ENCODE peak calls at places on chromosome 19, in four cellular contexts. Z is CD8-positive, alpha-beta T cell; D is SK-N-SH; P is transverse colon. I is an unnamed sample.

GRCh38 chr19:41352609-41353465 is 885 bp downstream of the TGFB1 start:
- DNase-seq in Z (peak; percentile 77), P (peak; percentile 78), D (peak; percentile 79), I (peak; percentile 83)

GRCh38 chr19:18423258-18424020 is 4.2 kb downstream of the SSBP4 start:
- DNase-seq in P (no peak), Z (no peak), D (no peak), I (no peak)

GRCh38 chr19:7475665-7476064 is 13.2 kb downstream of the PEX11G start:
- DNase-seq in D (peak; percentile 28), Z (no peak), P (no peak), I (no peak)

GRCh38 chr19:36771275-36772231 is 1.1 kb downstream of the ZNF850 start:
- DNase-seq in D (peak; percentile 75), P (peak; percentile 36), Z (no peak), I (peak; percentile 17)

GRCh38 chr19:18208098-18208951 is 4.5 kb upstream of the RAB3A start:
- DNase-seq in Z (peak; percentile 46), P (peak; percentile 38), D (peak; percentile 88), I (peak; percentile 55)

GRCh38 chr19:7771072-7771471 is 8.0 kb downstream of the CLEC4M start:
- DNase-seq in Z (no peak), P (no peak), D (no peak), I (no peak)

GRCh38 chr19:53365899-53366493 is 491 bp downstream of the ZNF525 start:
- DNase-seq in P (peak; percentile 51), D (peak; percentile 47), Z (peak; percentile 62), I (no peak)

GRCh38 chr19:36054733-36055686 is at the start of gene WDR62:
- DNase-seq in Z (peak; percentile 40), D (peak; percentile 96), P (peak; percentile 94), I (peak; percentile 94)

GRCh38 chr19:55283548-55284393 is at the start of gene BRSK1:
- DNase-seq in P (peak; percentile 60), D (peak; percentile 93), Z (peak; percentile 61), I (no peak)

GRCh38 chr19:41083516-41083915 is 4.7 kb upstream of the CYP2A13 start:
- DNase-seq in Z (no peak), D (no peak), P (no peak), I (no peak)

GRCh38 chr19:16497042-16497441 is 848 bp downstream of the C19orf44 start:
- DNase-seq in D (no peak), Z (no peak), P (no peak), I (no peak)

GRCh38 chr19:57559404-57560025 is at the start of gene ZNF550:
- DNase-seq in Z (peak; percentile 86), D (peak; percentile 94), P (peak; percentile 92), I (peak; percentile 83)

GRCh38 chr19:1163283-1163933 is 10.7 kb downstream of the SBNO2 start:
- DNase-seq in P (no peak), Z (no peak), D (no peak), I (no peak)

GRCh38 chr19:7924651-7925170 is 1.2 kb downstream of the CTXN1 start:
- DNase-seq in Z (no peak), P (no peak), D (no peak), I (no peak)

GRCh38 chr19:11242864-11243797 is 3.7 kb downstream of the ANGPTL8 start:
- DNase-seq in P (peak; percentile 92), D (peak; percentile 100), Z (peak; percentile 80), I (peak; percentile 84)

GRCh38 chr19:53865523-53865917 is 2.2 kb upstream of the MYADM start:
- DNase-seq in Z (no peak), P (no peak), D (no peak), I (no peak)

GRCh38 chr19:18021121-18021755 is 13.3 kb downstream of the ARRDC2 start:
- DNase-seq in P (peak; percentile 78), D (no peak), Z (peak; percentile 81), I (peak; percentile 68)

GRCh38 chr19:41957161-41957837 is 1.8 kb downstream of the RABAC1 start:
- DNase-seq in Z (no peak), D (no peak), P (peak; percentile 79), I (no peak)

GRCh38 chr19:47511128-47511517 is 3.7 kb downstream of the NAPA start:
- DNase-seq in D (no peak), Z (no peak), P (no peak), I (no peak)

GRCh38 chr19:7699422-7700127 is 2.4 kb downstream of the FCER2 start:
- DNase-seq in Z (no peak), P (no peak), D (no peak), I (no peak)

GRCh38 chr19:35751839-35752745 is 3.7 kb downstream of the LIN37 start:
- DNase-seq in D (no peak), P (peak; percentile 8), Z (peak; percentile 8), I (no peak)

GRCh38 chr19:45781282-45782161 is 768 bp downstream of the DMPK start:
- DNase-seq in D (no peak), P (peak; percentile 50), Z (no peak), I (no peak)

GRCh38 chr19:35793381-35794165 is 18.2 kb downstream of the ARHGAP33 start:
- DNase-seq in P (no peak), D (no peak), Z (no peak), I (no peak)

GRCh38 chr19:57934820-57935665 is at the start of gene ZNF418:
- DNase-seq in P (peak; percentile 24), Z (peak; percentile 55), D (no peak), I (peak; percentile 40)

GRCh38 chr19:46221981-46222610 is 7.4 kb upstream of the IGFL1 start:
- DNase-seq in D (no peak), Z (no peak), P (no peak), I (no peak)

GRCh38 chr19:4229179-4229931 is at the start of gene EBI3:
- DNase-seq in P (peak; percentile 34), D (no peak), Z (no peak), I (peak; percentile 88)

GRCh38 chr19:4744451-4745170 is 21.0 kb upstream of the DPP9 start:
- DNase-seq in Z (no peak), D (no peak), P (no peak), I (no peak)

GRCh38 chr19:58227964-58228583 is 640 bp upstream of the ZNF544 start:
- DNase-seq in P (no peak), Z (no peak), D (no peak), I (no peak)

GRCh38 chr19:961866-962620 is 22.1 kb upstream of the WDR18 start:
- DNase-seq in Z (no peak), D (no peak), P (peak; percentile 69), I (no peak)

GRCh38 chr19:623974-624373 is 9.4 kb downstream of the POLRMT start:
- DNase-seq in P (no peak), Z (no peak), D (no peak), I (no peak)

GRCh38 chr19:49442793-49443365 is 1.6 kb upstream of the SLC17A7 start:
- DNase-seq in D (peak; percentile 91), P (peak; percentile 96), Z (no peak), I (peak; percentile 66)

GRCh38 chr19:6185825-6186193 is 50.3 kb downstream of the ACSBG2 start:
- DNase-seq in D (no peak), P (no peak), Z (no peak), I (no peak)

GRCh38 chr19:51002542-51003311 is 1.3 kb upstream of the KLK8 start:
- DNase-seq in Z (no peak), D (peak; percentile 41), P (no peak), I (no peak)

GRCh38 chr19:13152854-13153626 is 2.8 kb downstream of the IER2 start:
- DNase-seq in Z (peak; percentile 92), D (peak; percentile 92), P (peak; percentile 97), I (peak; percentile 96)
- TF ChIP-seq CTCF in Z (no peak), D (peak; percentile 39), P (peak; percentile 9), I (no peak)

DNA sequence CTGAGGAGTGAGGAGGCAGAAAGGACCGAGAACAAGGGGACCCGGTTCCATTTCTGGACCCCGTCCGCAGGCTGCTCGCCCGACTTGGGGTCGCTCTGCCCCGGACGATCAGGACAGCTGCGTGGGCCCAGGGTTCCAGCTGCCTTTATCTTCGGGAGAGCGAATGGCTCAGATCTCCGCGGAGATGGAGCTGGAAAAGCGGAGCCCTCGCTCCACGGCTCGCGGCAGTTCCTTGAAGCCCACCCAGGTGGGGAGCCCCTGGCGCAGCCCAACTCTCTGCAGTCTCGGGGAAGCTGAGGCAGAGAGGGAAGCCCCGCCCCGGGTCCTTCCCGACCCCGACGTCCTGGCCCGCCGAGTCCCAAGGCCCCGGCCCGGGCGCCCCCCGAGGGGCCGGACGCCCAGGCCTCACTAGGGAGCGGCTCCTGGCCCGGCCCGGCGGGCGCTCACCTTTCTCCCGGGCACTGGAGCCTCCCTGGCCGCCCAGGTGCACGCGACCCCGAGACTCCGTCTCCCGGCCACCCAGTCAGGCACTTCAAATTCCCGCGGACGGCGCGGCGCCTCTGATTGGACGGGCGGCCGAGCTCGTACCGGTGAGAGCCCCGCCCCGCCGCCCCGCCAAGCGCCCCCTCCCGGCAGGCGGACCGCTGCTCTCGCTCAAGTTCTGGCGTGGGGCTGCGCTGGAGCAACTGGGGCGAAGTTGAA is 485.7 kb downstream of the UQCRFS1 start:
- DNase-seq in P (no peak), Z (no peak), D (peak; percentile 65), I (no peak)
- TF ChIP-seq CTCF in P (peak; percentile 42), Z (no peak), D (peak; percentile 60), I (no peak)

GRCh38 chr19:19567391-19567790 is 29.3 kb downstream of the CILP2 start:
- DNase-seq in Z (no peak), P (no peak), D (no peak), I (no peak)
- TF ChIP-seq CTCF in Z (no peak), P (no peak), D (no peak), I (no peak)

GRCh38 chr19:38554676-38555141 is 63.0 kb downstream of the MAP4K1 start:
- DNase-seq in D (no peak), Z (no peak), P (no peak), I (no peak)

GRCh38 chr19:38557205-38557799 is 60.5 kb downstream of the MAP4K1 start:
- DNase-seq in P (peak; percentile 63), D (no peak), Z (peak; percentile 55), I (no peak)

GRCh38 chr19:38559428-38560401 is 58.0 kb downstream of the MAP4K1 start:
- DNase-seq in D (no peak), P (no peak), Z (peak; percentile 47), I (no peak)

GRCh38 chr19:38555200-38555599 is 62.6 kb downstream of the MAP4K1 start:
- DNase-seq in P (no peak), Z (no peak), D (no peak), I (no peak)

GRCh38 chr19:38556521-38557174 is 61.1 kb downstream of the MAP4K1 start:
- DNase-seq in D (no peak), P (no peak), Z (no peak), I (no peak)
- TF ChIP-seq CTCF in D (no peak), P (no peak), Z (no peak), I (no peak)

DNA sequence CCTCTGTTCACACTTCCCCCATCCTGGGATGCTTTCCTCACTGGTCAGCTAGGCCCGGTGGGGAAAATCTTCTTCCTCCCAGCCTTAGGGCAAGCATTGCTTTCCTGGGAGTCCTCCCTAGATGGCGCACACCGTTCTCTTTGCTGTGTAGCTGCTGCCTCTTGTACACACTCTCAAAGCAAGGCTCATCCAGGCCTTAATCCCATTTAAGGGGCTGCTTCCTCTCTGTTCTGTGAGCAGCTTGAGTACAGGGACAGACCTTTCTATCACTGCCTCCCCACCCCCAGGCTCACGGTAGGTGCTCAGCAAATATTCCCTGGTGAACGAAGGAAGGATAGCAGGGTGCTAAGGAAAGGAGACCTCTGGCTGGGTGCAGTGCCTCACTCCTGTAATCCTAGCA is 11.0 kb downstream of the SLC7A10 start:
- DNase-seq in D (peak; percentile 65), P (no peak), Z (no peak), I (no peak)
- TF ChIP-seq CTCF in D (peak; percentile 27), P (peak; percentile 13), Z (no peak), I (no peak)

I was measured in activated B cell treated with CpG ODN at 0.5 μM for 24 hours.